ENCODE peak calls at places on chromosome X, in five cellular contexts. Z, G, O, J and Q are unnamed samples.

GRCh38 chrX:134604701-134605271 is 53.5 kb downstream of the PLAC1 start:
- DNase-seq in J (peak), G (peak), O (no peak), Z (no peak), Q (peak)

GRCh38 chrX:147877726-147878125 is 34.0 kb upstream of the FMR1 start:
- DNase-seq in J (no peak), Z (no peak), O (no peak), G (no peak), Q (no peak)

GRCh38 chrX:1246816-1247215 is 21.8 kb upstream of the CSF2RA start:
- DNase-seq in O (peak), J (no peak), Z (peak), G (peak), Q (peak)

GRCh38 chrX:124719060-124719459 is 372.7 kb downstream of the SH2D1A start:
- DNase-seq in O (no peak), G (peak), J (no peak), Z (no peak), Q (peak)

GRCh38 chrX:50609796-50610195 is 139.2 kb upstream of the DGKK start:
- DNase-seq in Z (no peak), G (no peak), O (no peak), J (no peak), Q (no peak)

GRCh38 chrX:94057385-94057784 is 383.4 kb downstream of the FAM133A start:
- DNase-seq in J (no peak), Z (no peak), O (no peak), G (no peak), Q (no peak)

GRCh38 chrX:64427787-64428186 is 32.5 kb upstream of the MTMR8 start:
- DNase-seq in J (no peak), Z (no peak), G (no peak), O (no peak), Q (no peak)

GRCh38 chrX:86604620-86605019 is 456.4 kb downstream of the DACH2 start:
- DNase-seq in G (no peak), Z (no peak), J (no peak), O (no peak), Q (no peak)

GRCh38 chrX:130172127-130172834 is 519 bp downstream of the RAB33A start:
- DNase-seq in Z (no peak), O (no peak), G (peak), J (no peak), Q (no peak)

GRCh38 chrX:149829751-149830191 is 48.0 kb downstream of the MAGEA9 start:
- DNase-seq in J (no peak), G (no peak), Z (no peak), O (peak), Q (no peak)

GRCh38 chrX:13109811-13110210 is 65.4 kb upstream of the FAM9C start:
- DNase-seq in O (no peak), G (no peak), Z (no peak), J (no peak), Q (no peak)